ENCODE peak calls at places on chromosomes 3 and 15, in seven cellular contexts. D is HuH-7.5; O is dorsolateral prefrontal cortex; R is stimulated activated naive CD8-positive, alpha-beta T cell treated with anti-CD3 and anti-CD28 coated beads, Interleukin-15, amount 100 ng/mL, for 72 hours; C is Right ventricle myocardium superior; K is stimulated activated CD8-positive, alpha-beta memory T cell treated with anti-CD3 and anti-CD28 coated beads, Interleukin-7, amount 100 ng/mL, for 24 hours; N is T-helper 9 cell. W is an unnamed sample.

GRCh38 chr3:195385526-195385925 is 57.3 kb downstream of the ACAP2 start:
- DNase-seq in K (no peak), O (no peak), C (no peak), D (no peak), R (no peak), N (no peak), W (no peak)

GRCh38 chr15:79988448-79989117 is 17.6 kb upstream of the BCL2A1 start:
- DNase-seq in O (no peak), C (no peak), R (no peak), N (no peak), K (no peak), D (no peak), W (no peak)

GRCh38 chr3:40770046-40770445 is 245.3 kb downstream of the ZNF621 start:
- DNase-seq in D (no peak), C (no peak), K (no peak), N (no peak), R (no peak), O (no peak), W (no peak)

GRCh38 chr3:179794355-179794754 is 141.5 kb downstream of the USP13 start:
- DNase-seq in D (no peak), N (no peak), K (no peak), O (no peak), R (no peak), C (no peak), W (no peak)

GRCh38 chr3:82462977-82463376 is 701.5 kb upstream of the GBE1 start:
- DNase-seq in R (no peak), C (no peak), N (no peak), O (no peak), D (no peak), K (no peak), W (no peak)

GRCh38 chr3:122184591-122184929 is 1.1 kb downstream of the CASR start:
- DNase-seq in R (no peak), K (no peak), C (no peak), D (no peak), N (no peak), O (no peak), W (no peak)

GRCh38 chr15:96416934-96417759 is 86.6 kb downstream of the NR2F2 start:
- DNase-seq in R (no peak), D (no peak), C (no peak), N (no peak), O (no peak), K (no peak), W (no peak)

GRCh38 chr15:67175643-67176071 is 78.8 kb downstream of the AAGAB start:
- DNase-seq in R (peak), O (no peak), D (no peak), K (no peak), N (no peak), C (peak), W (peak)

GRCh38 chr15:33729648-33730047 is 238.6 kb upstream of the CHRM5 start:
- DNase-seq in R (no peak), K (no peak), D (no peak), O (no peak), C (no peak), N (no peak), W (peak)

GRCh38 chr3:61637088-61638051 is 76.0 kb downstream of the PTPRG start:
- DNase-seq in C (no peak), K (no peak), R (no peak), N (no peak), O (no peak), D (no peak), W (peak)

GRCh38 chr3:197317250-197317963 is 19.0 kb upstream of the DLG1 start:
- DNase-seq in N (no peak), R (no peak), K (no peak), D (no peak), O (no peak), C (no peak), W (peak)

GRCh38 chr15:74783072-74783807 is 1.4 kb downstream of the CSK start:
- DNase-seq in R (peak), K (no peak), D (peak), N (no peak), O (no peak), C (peak), W (peak)

GRCh38 chr15:63054985-63055384 is 12.4 kb downstream of the TPM1 start:
- DNase-seq in K (no peak), R (no peak), N (no peak), D (no peak), O (no peak), C (no peak), W (no peak)

GRCh38 chr3:38226273-38226672 is 39.3 kb upstream of the SLC22A13 start:
- DNase-seq in R (no peak), O (no peak), N (no peak), K (no peak), D (no peak), C (no peak), W (no peak)

GRCh38 chr15:42581272-42581730 is 5.9 kb downstream of the STARD9 start:
- DNase-seq in K (peak), R (peak), C (peak), O (peak), D (peak), N (peak), W (peak)

GRCh38 chr3:30775070-30775469 is 119.4 kb downstream of the GADL1 start:
- DNase-seq in N (no peak), K (no peak), D (no peak), O (no peak), R (no peak), C (no peak), W (no peak)

GRCh38 chr3:140113983-140114923 is 179.3 kb downstream of the CLSTN2 start:
- DNase-seq in K (no peak), D (no peak), C (no peak), O (no peak), R (no peak), N (no peak), W (no peak)

GRCh38 chr3:25273582-25274171 is 154.4 kb upstream of the RARB start:
- DNase-seq in N (no peak), O (no peak), C (no peak), D (no peak), R (no peak), K (no peak), W (no peak)

GRCh38 chr15:41779662-41780157 is 5.4 kb downstream of the MAPKBP1 start:
- DNase-seq in N (no peak), C (no peak), K (no peak), D (no peak), O (no peak), R (no peak), W (peak)

GRCh38 chr3:108806316-108806715 is 16.3 kb upstream of the TRAT1 start:
- DNase-seq in O (no peak), D (no peak), R (no peak), C (no peak), N (no peak), K (no peak), W (no peak)

GRCh38 chr3:15367059-15367458 is 34.7 kb upstream of the SH3BP5 start:
- DNase-seq in C (no peak), N (no peak), K (no peak), O (no peak), R (no peak), D (no peak), W (no peak)

GRCh38 chr3:142935963-142936362 is 27.5 kb downstream of the PAQR9 start:
- DNase-seq in C (no peak), N (no peak), D (no peak), K (no peak), R (no peak), O (no peak), W (no peak)

GRCh38 chr15:67091073-67091965 is 25.9 kb downstream of the SMAD3 start:
- DNase-seq in R (peak), O (no peak), C (peak), N (peak), K (no peak), D (no peak), W (peak)

GRCh38 chr3:105793040-105793439 is 75.8 kb downstream of the CBLB start:
- DNase-seq in D (no peak), K (no peak), O (no peak), N (no peak), R (no peak), C (no peak), W (no peak)

GRCh38 chr15:77870195-77871065 is 207.1 kb downstream of the TBC1D2B start:
- DNase-seq in O (peak), N (peak), D (peak), R (peak), K (peak), C (peak), W (peak)

GRCh38 chr15:54840999-54841398 is 355.7 kb downstream of the RSL24D1 start:
- DNase-seq in R (no peak), O (no peak), K (no peak), D (no peak), C (no peak), N (no peak), W (no peak)

GRCh38 chr3:178198329-178198728 is 337.9 kb upstream of the KCNMB2 start:
- DNase-seq in N (no peak), D (no peak), C (no peak), K (no peak), O (no peak), R (no peak), W (no peak)

GRCh38 chr15:78206326-78207109 is 27.8 kb downstream of the ACSBG1 start:
- DNase-seq in N (no peak), O (no peak), C (no peak), K (no peak), R (no peak), D (no peak), W (no peak)

GRCh38 chr15:40928975-40929729 is at the start of gene DLL4:
- DNase-seq in C (peak), N (no peak), O (no peak), R (peak), D (peak), K (no peak), W (peak)

GRCh38 chr3:133799794-133800585 is 5.6 kb upstream of the SRPRB start:
- DNase-seq in K (no peak), D (no peak), O (no peak), N (no peak), R (no peak), C (peak), W (no peak)

GRCh38 chr15:58232273-58233065 is 94.3 kb downstream of the AQP9 start:
- DNase-seq in C (no peak), R (no peak), N (no peak), D (no peak), O (no peak), K (no peak), W (no peak)

GRCh38 chr3:22159004-22159695 is 408.1 kb upstream of the ZNF385D start:
- DNase-seq in O (no peak), C (no peak), K (no peak), R (no peak), D (peak), N (no peak), W (no peak)

GRCh38 chr15:39250460-39251186 is 330.3 kb upstream of the THBS1 start:
- DNase-seq in N (no peak), C (no peak), O (no peak), D (no peak), K (no peak), R (no peak), W (peak)

GRCh38 chr15:67303490-67304363 is 49.1 kb downstream of the IQCH start:
- DNase-seq in K (no peak), D (peak), C (no peak), O (no peak), R (no peak), N (no peak), W (peak)

GRCh38 chr3:76561494-76562242 is 478.2 kb upstream of the ROBO2 start:
- DNase-seq in C (no peak), D (no peak), R (no peak), N (no peak), O (no peak), K (no peak), W (no peak)

GRCh38 chr15:25797511-25798206 is 65.5 kb downstream of the ATP10A start:
- DNase-seq in C (no peak), O (no peak), D (no peak), R (no peak), K (no peak), N (no peak), W (no peak)

GRCh38 chr15:94305133-94305532 is 73.8 kb downstream of the MCTP2 start:
- DNase-seq in K (no peak), D (no peak), R (peak), C (no peak), O (no peak), N (no peak), W (no peak)

GRCh38 chr3:177465243-177465642 is 268.0 kb upstream of the TBL1XR1 start:
- DNase-seq in C (peak), O (no peak), R (no peak), N (no peak), D (no peak), K (no peak), W (peak)